ENCODE peak calls at places on chromosomes 13 and 19, in eight cellular contexts. A is cardiac muscle cell; T is nephron progenitor cell; J is stimulated activated CD8-positive, alpha-beta memory T cell treated with anti-CD3 and anti-CD28 coated beads, Interleukin-2, amount 100 ng/mL, for 1 hour; Z is foreskin fibroblast; N is dermis microvascular lymphatic vessel endothelial cell; X is lower lobe of right lung; V is ovary. U is an unnamed sample.

GRCh38 chr13:90553167-90553566 is 794.3 kb upstream of the MIR17HG start:
- DNase-seq in A (no peak), T (no peak), J (no peak), Z (no peak), N (no peak), X (no peak), V (no peak), U (no peak)

GRCh38 chr13:79231887-79232286 is 174.2 kb downstream of the RBM26 start:
- DNase-seq in A (no peak), T (no peak), J (no peak), Z (no peak), N (no peak), X (no peak), V (no peak), U (no peak)

GRCh38 chr13:38868399-38868798 is 122.2 kb downstream of the STOML3 start:
- DNase-seq in A (no peak), T (no peak), J (no peak), Z (no peak), N (no peak), X (no peak), V (no peak), U (no peak)

GRCh38 chr19:2148482-2149135 is 2.8 kb downstream of the AP3D1 start:
- DNase-seq in A (no peak), T (no peak), J (no peak), Z (no peak), N (no peak), X (no peak), V (no peak), U (no peak)

GRCh38 chr13:99352351-99353271 is 45.4 kb upstream of the GPR183 start:
- DNase-seq in A (no peak), T (no peak), J (no peak), Z (no peak), N (no peak), X (no peak), V (no peak), U (no peak)

GRCh38 chr13:71290963-71291937 is 575.8 kb downstream of the DACH1 start:
- DNase-seq in A (no peak), T (no peak), J (no peak), Z (no peak), N (peak; percentile 18), X (no peak), V (peak; percentile 20), U (no peak)

GRCh38 chr19:48346161-48346560 is 17.6 kb downstream of the TMEM143 start:
- DNase-seq in A (no peak), T (no peak), J (no peak), Z (no peak), N (no peak), X (no peak), V (no peak), U (no peak)

GRCh38 chr19:50644315-50644915 is 4.7 kb upstream of the SYT3 start:
- DNase-seq in A (no peak), T (no peak), J (no peak), Z (no peak), N (no peak), X (no peak), V (no peak), U (no peak)

GRCh38 chr13:113937497-113938140 is 36.3 kb downstream of the C13orf46 start:
- DNase-seq in A (no peak), T (no peak), J (no peak), Z (no peak), N (peak; percentile 45), X (no peak), V (no peak), U (no peak)

GRCh38 chr13:21243843-21244184 is 67.4 kb downstream of the MRPL57 start:
- DNase-seq in A (no peak), T (no peak), J (no peak), Z (no peak), N (no peak), X (no peak), V (no peak), U (no peak)

GRCh38 chr19:29678484-29679106 is 13.3 kb downstream of the PLEKHF1 start:
- DNase-seq in A (no peak), T (no peak), J (no peak), Z (no peak), N (no peak), X (no peak), V (peak; percentile 59), U (no peak)

GRCh38 chr19:16957151-16957662 is 68.4 kb downstream of the F2RL3 start:
- DNase-seq in A (no peak), T (no peak), J (no peak), Z (no peak), N (no peak), X (peak; percentile 69), V (no peak), U (no peak)

GRCh38 chr13:49539313-49539712 is 43.6 kb downstream of the PHF11 start:
- DNase-seq in A (no peak), T (no peak), J (no peak), Z (no peak), N (no peak), X (no peak), V (no peak), U (no peak)

GRCh38 chr13:24265453-24265852 is 43.9 kb upstream of the C1QTNF9 start:
- DNase-seq in A (no peak), T (no peak), J (no peak), Z (no peak), N (no peak), X (no peak), V (no peak), U (no peak)

U was measured in HS-5.